ENCODE peak calls at places on chromosomes 7 and 10, in four cellular contexts. O is SK-N-SH, C is HepG2, V is GM12878. U is an unnamed sample.

GRCh38 chr10:118793545-118793944 is 38.8 kb upstream of the CACUL1 start:
- DNase-seq in O (no peak), C (no peak), V (no peak), U (no peak)

GRCh38 chr7:47836513-47837202 is 111.6 kb downstream of the PKD1L1 start:
- DNase-seq in O (no peak), C (no peak), V (no peak), U (no peak)

GRCh38 chr10:70480254-70480861 is 1.8 kb downstream of the PALD1 start:
- DNase-seq in O (no peak), C (no peak), V (no peak), U (no peak)

GRCh38 chr7:14340415-14341079 is 351.1 kb upstream of the ETV1 start:
- DNase-seq in O (no peak), C (no peak), V (no peak), U (no peak)

GRCh38 chr10:47041401-47042198 is 130.4 kb downstream of the PTPN20 start:
- DNase-seq in O (no peak), C (no peak), V (no peak), U (no peak)

GRCh38 chr10:121113385-121113696 is 262.2 kb downstream of the WDR11 start:
- DNase-seq in O (no peak), C (no peak), V (no peak), U (no peak)

GRCh38 chr10:96325719-96326373 is 21.6 kb downstream of the DNTT start:
- DNase-seq in O (no peak), C (no peak), V (peak), U (no peak)

GRCh38 chr7:92034116-92034515 is 93.5 kb downstream of the AKAP9 start:
- DNase-seq in O (no peak), C (no peak), V (no peak), U (no peak)

GRCh38 chr7:2018786-2019692 is 213.7 kb downstream of the MAD1L1 start:
- DNase-seq in O (peak), C (no peak), V (no peak), U (peak)

GRCh38 chr10:63819753-63820347 is 298.6 kb downstream of the REEP3 start:
- DNase-seq in O (peak), C (peak), V (no peak), U (peak)

GRCh38 chr10:102642553-102643345 is 1.5 kb upstream of the TRIM8 start:
- DNase-seq in O (peak), C (peak), V (no peak), U (peak)

GRCh38 chr7:143382791-143383641 is 1.9 kb downstream of the ZYX start:
- DNase-seq in O (no peak), C (no peak), V (no peak), U (no peak)

GRCh38 chr10:75441196-75441595 is 9.8 kb downstream of the LRMDA start:
- DNase-seq in O (no peak), C (no peak), V (no peak), U (no peak)

GRCh38 chr10:132169031-132169765 is 17.6 kb upstream of the DPYSL4 start:
- DNase-seq in O (no peak), C (no peak), V (no peak), U (no peak)

GRCh38 chr7:89027781-89028180 is 232.2 kb upstream of the TEX47 start:
- DNase-seq in O (no peak), C (peak), V (no peak), U (no peak)

GRCh38 chr10:128540806-128541739 is 414.9 kb upstream of the MKI67 start:
- DNase-seq in O (peak), C (no peak), V (no peak), U (no peak)

GRCh38 chr10:60208676-60209269 is 180.9 kb downstream of the ANK3 start:
- DNase-seq in O (peak), C (peak), V (no peak), U (peak)

GRCh38 chr7:87810726-87811125 is 65.4 kb downstream of the SLC25A40 start:
- DNase-seq in O (no peak), C (no peak), V (no peak), U (no peak)

GRCh38 chr7:135801877-135802276 is 53.3 kb upstream of the FAM180A start:
- DNase-seq in O (no peak), C (no peak), V (no peak), U (no peak)

GRCh38 chr10:12702215-12702614 is 299.3 kb downstream of the CCDC3 start:
- DNase-seq in O (no peak), C (no peak), V (no peak), U (no peak)

GRCh38 chr10:1085258-1085657 is 29.1 kb downstream of the WDR37 start:
- DNase-seq in O (no peak), C (no peak), V (no peak), U (no peak)

GRCh38 chr7:122535086-122535485 is 163.8 kb downstream of the RNF133 start:
- DNase-seq in O (no peak), C (no peak), V (no peak), U (no peak)

GRCh38 chr10:93872776-93873175 is 21.0 kb upstream of the SLC35G1 start:
- DNase-seq in O (no peak), C (no peak), V (no peak), U (no peak)

GRCh38 chr10:102629661-102630614 is 14.3 kb upstream of the TRIM8 start:
- DNase-seq in O (no peak), C (peak), V (no peak), U (no peak)

GRCh38 chr10:62264702-62265436 is 3.8 kb downstream of the RTKN2 start:
- DNase-seq in O (peak), C (peak), V (no peak), U (peak)

GRCh38 chr10:28939352-28940157 is 262.2 kb downstream of the BAMBI start:
- DNase-seq in O (no peak), C (peak), V (no peak), U (peak)
- TF ChIP-seq NFIC in O (no peak), C (peak), V (no peak), U (no peak)

GRCh38 chr7:41820117-41820671 is 117.3 kb upstream of the INHBA start:
- DNase-seq in O (no peak), C (no peak), V (no peak), U (no peak)

GRCh38 chr7:41817386-41817785 is 114.5 kb upstream of the INHBA start:
- DNase-seq in O (no peak), C (no peak), V (no peak), U (no peak)

GRCh38 chr7:41819645-41820044 is 116.8 kb upstream of the INHBA start:
- DNase-seq in O (no peak), C (no peak), V (no peak), U (no peak)

GRCh38 chr7:41814888-41815287 is 112.0 kb upstream of the INHBA start:
- DNase-seq in O (no peak), C (no peak), V (no peak), U (no peak)

GRCh38 chr7:41816111-41816510 is 113.2 kb upstream of the INHBA start:
- DNase-seq in O (no peak), C (no peak), V (peak), U (no peak)
- TF ChIP-seq NFIC in O (no peak), C (no peak), V (peak), U (no peak)

GRCh38 chr7:117032810-117033209 is 79.5 kb downstream of the ST7 start:
- DNase-seq in O (no peak), C (no peak), V (no peak), U (no peak)
- TF ChIP-seq NFIC in O (no peak), C (no peak), V (no peak), U (no peak)

DNA sequence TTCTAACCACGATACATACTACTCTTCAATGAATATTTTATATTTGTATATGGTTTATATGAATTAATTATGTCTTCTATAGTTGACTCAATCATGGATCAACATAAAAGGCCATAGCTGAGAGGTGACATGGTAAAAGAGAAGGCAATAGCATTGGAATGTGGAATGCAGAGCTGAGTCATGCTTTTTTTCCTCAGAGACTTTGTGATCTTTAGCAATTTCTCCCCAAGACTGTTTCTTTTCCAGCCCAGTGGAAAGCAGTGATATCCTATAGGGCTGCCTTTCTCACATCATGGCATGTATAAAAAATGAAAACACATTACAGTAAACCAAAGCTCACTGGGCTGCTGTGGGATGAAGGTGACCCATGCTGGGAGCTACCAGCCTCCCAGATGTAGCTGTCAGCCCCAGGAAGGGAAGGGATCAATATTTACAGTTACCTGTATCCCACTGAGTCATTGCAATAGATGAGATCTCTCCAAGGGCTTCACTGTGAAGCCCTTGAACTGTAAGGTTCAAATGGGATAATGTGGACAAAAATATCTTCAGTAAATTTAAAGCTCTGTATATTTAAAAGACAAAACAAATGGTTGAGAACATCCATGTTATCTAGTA is 30.2 kb downstream of the SLC39A12 start:
- DNase-seq in O (no peak), C (no peak), V (no peak), U (no peak)
- TF ChIP-seq NFIC in O (no peak), C (no peak), V (no peak), U (no peak)

DNA sequence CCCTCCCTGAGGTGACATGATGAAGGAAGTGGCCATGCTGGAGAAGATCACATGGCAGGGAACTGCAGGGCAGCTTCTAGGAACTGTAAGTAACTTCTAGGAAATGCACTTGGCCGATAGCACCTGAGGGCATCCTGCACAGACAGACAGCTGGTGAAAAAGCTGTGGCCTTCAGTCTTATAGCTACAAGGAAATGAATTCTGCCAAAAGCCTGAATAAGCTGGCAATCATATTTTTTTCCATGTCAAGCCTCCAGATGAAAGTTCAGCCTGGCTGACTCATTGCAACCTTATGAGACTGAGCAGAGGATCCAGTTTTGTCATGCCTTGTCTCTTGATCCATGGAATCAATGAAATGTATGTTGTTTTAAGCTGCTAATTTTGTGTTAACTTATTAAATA is 91.1 kb upstream of the CACNA2D1 start:
- DNase-seq in O (no peak), C (no peak), V (no peak), U (no peak)
- TF ChIP-seq NFIC in O (no peak), C (no peak), V (no peak), U (no peak)

DNA sequence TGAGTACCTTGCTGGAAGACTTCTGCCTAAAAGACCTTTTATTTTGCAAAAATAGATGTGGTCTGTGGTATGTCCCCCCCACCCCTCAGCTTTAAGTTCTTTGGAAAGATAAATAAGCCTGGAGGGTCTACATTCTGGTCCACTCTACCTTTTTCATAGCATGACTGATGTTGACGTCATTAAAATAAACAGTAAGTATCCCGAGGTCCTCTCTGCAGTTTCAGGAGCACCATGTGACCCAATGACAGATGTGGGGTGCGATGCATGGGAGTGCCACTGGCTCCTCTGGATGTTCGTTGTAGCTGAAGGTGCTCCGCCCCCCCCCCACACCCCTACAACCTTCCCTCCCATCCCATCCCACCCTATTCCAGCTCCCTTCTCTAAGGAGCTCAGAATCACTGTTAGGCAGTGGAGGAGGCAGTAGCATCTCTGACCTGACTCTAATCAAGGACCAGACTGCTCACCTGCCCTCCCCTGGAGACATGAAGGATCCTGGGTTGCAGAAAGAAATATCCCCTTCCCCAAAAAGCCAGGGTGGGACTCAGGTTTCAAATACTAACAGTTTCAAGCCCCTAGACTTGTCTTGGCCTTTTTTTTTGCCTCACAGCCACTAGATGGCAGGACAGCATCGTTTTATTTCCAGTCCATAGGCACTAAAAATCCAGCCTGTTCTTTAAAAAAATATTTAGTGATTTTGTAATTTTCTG is 25.1 kb downstream of the CASP7 start:
- DNase-seq in O (peak), C (peak), V (no peak), U (peak)
- TF ChIP-seq NFIC in O (no peak), C (no peak), V (no peak), U (no peak)